ENCODE peak calls at places on chromosomes 2 and 18, in six cellular contexts. One of them, this sample, is unnamed.

GRCh38 chr2:127625146-127625943 is 20.6 kb upstream of the GPR17 start:
- DNase-seq in adrenal gland: no peak
- DNase-seq in Peyer's patch: no peak
- DNase-seq in A549: no peak
- DNase-seq in breast epithelium: no peak
- DNase-seq in body of pancreas: no peak
- DNase-seq in this sample: peak

GRCh38 chr2:218438601-218439000 is 19.7 kb downstream of the VIL1 start:
- DNase-seq in adrenal gland: no peak
- DNase-seq in Peyer's patch: peak
- DNase-seq in A549: no peak
- DNase-seq in breast epithelium: no peak
- DNase-seq in body of pancreas: no peak
- DNase-seq in this sample: no peak

GRCh38 chr2:150601280-150602038 is 114.0 kb upstream of the RND3 start:
- DNase-seq in adrenal gland: no peak
- DNase-seq in Peyer's patch: no peak
- DNase-seq in A549: no peak
- DNase-seq in breast epithelium: no peak
- DNase-seq in body of pancreas: no peak
- DNase-seq in this sample: no peak

GRCh38 chr2:72378737-72379346 is 231.2 kb upstream of the CYP26B1 start:
- DNase-seq in adrenal gland: no peak
- DNase-seq in Peyer's patch: no peak
- DNase-seq in A549: no peak
- DNase-seq in breast epithelium: no peak
- DNase-seq in body of pancreas: no peak
- DNase-seq in this sample: no peak

GRCh38 chr18:53991202-53991601 is 233.3 kb downstream of the MBD2 start:
- DNase-seq in adrenal gland: no peak
- DNase-seq in Peyer's patch: no peak
- DNase-seq in A549: peak
- DNase-seq in breast epithelium: no peak
- DNase-seq in body of pancreas: peak
- DNase-seq in this sample: no peak

GRCh38 chr2:128474962-128475361 is 156.3 kb upstream of the HS6ST1 start:
- DNase-seq in adrenal gland: no peak
- DNase-seq in Peyer's patch: no peak
- DNase-seq in A549: no peak
- DNase-seq in breast epithelium: no peak
- DNase-seq in body of pancreas: no peak
- DNase-seq in this sample: no peak

GRCh38 chr2:229669841-229670240 is 44.5 kb downstream of the DNER start:
- DNase-seq in adrenal gland: no peak
- DNase-seq in Peyer's patch: no peak
- DNase-seq in A549: no peak
- DNase-seq in breast epithelium: no peak
- DNase-seq in body of pancreas: no peak
- DNase-seq in this sample: no peak

GRCh38 chr18:32301976-32302743 is 112.3 kb downstream of the MEP1B start:
- DNase-seq in adrenal gland: peak
- DNase-seq in Peyer's patch: no peak
- DNase-seq in A549: peak
- DNase-seq in breast epithelium: no peak
- DNase-seq in body of pancreas: peak
- DNase-seq in this sample: no peak

GRCh38 chr2:47346669-47347068 is 56.3 kb upstream of the MSH2 start:
- DNase-seq in adrenal gland: no peak
- DNase-seq in Peyer's patch: no peak
- DNase-seq in A549: no peak
- DNase-seq in breast epithelium: no peak
- DNase-seq in body of pancreas: no peak
- DNase-seq in this sample: no peak

GRCh38 chr2:220932041-220932440 is 640.1 kb downstream of the EPHA4 start:
- DNase-seq in adrenal gland: no peak
- DNase-seq in Peyer's patch: no peak
- DNase-seq in A549: no peak
- DNase-seq in breast epithelium: no peak
- DNase-seq in body of pancreas: no peak
- DNase-seq in this sample: no peak

GRCh38 chr18:111292-112014 is 46.9 kb upstream of the USP14 start:
- DNase-seq in adrenal gland: peak
- DNase-seq in Peyer's patch: peak
- DNase-seq in A549: peak
- DNase-seq in breast epithelium: no peak
- DNase-seq in body of pancreas: peak
- DNase-seq in this sample: peak

GRCh38 chr2:116879646-116880045 is 934.8 kb upstream of the DDX18 start:
- DNase-seq in adrenal gland: no peak
- DNase-seq in Peyer's patch: no peak
- DNase-seq in A549: no peak
- DNase-seq in breast epithelium: no peak
- DNase-seq in body of pancreas: peak
- DNase-seq in this sample: no peak

GRCh38 chr2:80525152-80525551 is 220.6 kb upstream of the LRRTM1 start:
- DNase-seq in adrenal gland: no peak
- DNase-seq in Peyer's patch: no peak
- DNase-seq in A549: no peak
- DNase-seq in breast epithelium: no peak
- DNase-seq in body of pancreas: no peak
- DNase-seq in this sample: no peak
- TF ChIP-seq POLR2A in adrenal gland: no peak
- TF ChIP-seq POLR2A in Peyer's patch: no peak
- TF ChIP-seq POLR2A in A549: no peak
- TF ChIP-seq POLR2A in breast epithelium: no peak
- TF ChIP-seq POLR2A in body of pancreas: no peak
- TF ChIP-seq POLR2A in this sample: no peak

GRCh38 chr2:232890896-232891601 is 21.0 kb downstream of the SNORC start:
- DNase-seq in adrenal gland: peak
- DNase-seq in Peyer's patch: peak
- DNase-seq in A549: no peak
- DNase-seq in breast epithelium: peak
- DNase-seq in body of pancreas: peak
- DNase-seq in this sample: peak

GRCh38 chr2:232890536-232890895 is 20.5 kb downstream of the SNORC start:
- DNase-seq in adrenal gland: no peak
- DNase-seq in Peyer's patch: no peak
- DNase-seq in A549: no peak
- DNase-seq in breast epithelium: peak
- DNase-seq in body of pancreas: no peak
- DNase-seq in this sample: peak

GRCh38 chr2:232888839-232889529 is 18.9 kb downstream of the SNORC start:
- DNase-seq in adrenal gland: no peak
- DNase-seq in Peyer's patch: no peak
- DNase-seq in A549: no peak
- DNase-seq in breast epithelium: peak
- DNase-seq in body of pancreas: no peak
- DNase-seq in this sample: peak

GRCh38 chr2:232888099-232888836 is 18.2 kb downstream of the SNORC start:
- DNase-seq in adrenal gland: no peak
- DNase-seq in Peyer's patch: no peak
- DNase-seq in A549: no peak
- DNase-seq in breast epithelium: no peak
- DNase-seq in body of pancreas: no peak
- DNase-seq in this sample: no peak

DNA sequence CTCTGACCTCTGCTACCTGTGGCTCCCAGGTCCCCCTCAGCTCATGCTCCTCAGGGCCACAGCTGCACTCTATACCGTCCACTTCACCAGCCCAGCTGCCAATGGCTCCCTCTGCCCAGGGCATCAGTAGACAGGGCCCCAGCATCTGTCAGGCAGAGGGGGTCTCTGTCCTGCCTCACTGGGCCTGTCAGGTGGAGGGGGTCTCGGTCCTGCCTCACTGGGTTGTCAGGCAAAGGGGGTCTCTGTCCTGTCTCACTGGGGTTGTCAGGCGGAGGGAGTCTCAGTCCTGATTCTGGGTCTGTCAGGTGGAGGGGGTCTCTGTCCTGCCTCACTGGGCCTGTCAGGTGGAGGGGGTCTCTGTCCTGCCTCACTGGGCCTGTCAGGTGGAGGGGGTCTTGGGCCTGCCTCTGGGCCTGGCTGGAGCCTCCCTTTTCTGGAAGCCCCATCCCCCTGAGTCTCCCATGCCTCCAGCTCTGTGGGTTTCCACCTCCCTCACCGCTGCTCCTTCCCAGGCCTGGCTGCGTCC is 19.9 kb downstream of the SNORC start:
- DNase-seq in adrenal gland: no peak
- DNase-seq in Peyer's patch: no peak
- DNase-seq in A549: no peak
- DNase-seq in breast epithelium: peak
- DNase-seq in body of pancreas: no peak
- DNase-seq in this sample: no peak
- TF ChIP-seq POLR2A in adrenal gland: no peak
- TF ChIP-seq POLR2A in Peyer's patch: no peak
- TF ChIP-seq POLR2A in A549: no peak
- TF ChIP-seq POLR2A in breast epithelium: no peak
- TF ChIP-seq POLR2A in body of pancreas: no peak
- TF ChIP-seq POLR2A in this sample: no peak

GRCh38 chr2:101388232-101388631 is 929 bp upstream of the CREG2 start:
- DNase-seq in adrenal gland: no peak
- DNase-seq in Peyer's patch: no peak
- DNase-seq in A549: no peak
- DNase-seq in breast epithelium: no peak
- DNase-seq in body of pancreas: no peak
- DNase-seq in this sample: no peak
- TF ChIP-seq POLR2A in adrenal gland: no peak
- TF ChIP-seq POLR2A in Peyer's patch: no peak
- TF ChIP-seq POLR2A in A549: no peak
- TF ChIP-seq POLR2A in breast epithelium: no peak
- TF ChIP-seq POLR2A in body of pancreas: no peak
- TF ChIP-seq POLR2A in this sample: no peak

DNA sequence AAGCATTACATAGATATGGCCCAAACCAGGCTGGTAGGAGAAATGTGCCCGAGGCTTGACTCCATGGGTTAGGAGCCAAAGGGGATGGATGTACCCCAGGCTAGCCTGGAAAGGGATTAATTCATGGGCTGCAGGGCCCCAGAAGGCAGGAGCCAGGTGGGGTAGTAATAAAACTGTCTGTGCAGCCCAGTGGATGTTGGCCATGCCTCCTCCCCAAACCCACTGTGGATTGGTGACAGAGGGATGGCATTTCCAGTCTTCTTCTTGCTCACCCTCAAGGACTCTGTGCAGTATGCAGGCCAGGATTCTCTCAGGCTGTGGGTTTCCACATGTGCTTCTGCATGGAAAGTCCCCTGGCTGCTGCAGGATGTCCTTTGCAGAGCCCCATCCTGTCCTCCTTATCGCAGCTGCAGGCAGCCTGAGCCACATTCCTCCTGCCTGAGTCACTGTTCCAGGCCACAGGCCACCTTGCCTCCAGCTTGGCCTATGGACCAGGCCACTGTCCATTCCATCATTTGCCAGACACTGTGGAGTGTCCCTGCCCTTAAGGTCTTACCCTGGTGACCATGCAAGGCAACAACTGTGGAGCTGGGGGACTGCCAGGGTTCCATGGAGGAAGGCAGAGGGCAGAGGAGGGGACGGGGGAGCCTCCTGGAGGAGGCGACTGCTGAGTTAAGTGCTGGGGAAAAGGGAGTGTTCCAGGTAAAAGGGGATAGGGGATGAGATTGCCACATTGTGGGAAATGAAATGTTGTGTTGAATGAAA is 38.9 kb downstream of the INO80C start:
- DNase-seq in adrenal gland: peak
- DNase-seq in Peyer's patch: peak
- DNase-seq in A549: peak
- DNase-seq in breast epithelium: no peak
- DNase-seq in body of pancreas: peak
- DNase-seq in this sample: peak
- TF ChIP-seq POLR2A in adrenal gland: peak
- TF ChIP-seq POLR2A in Peyer's patch: no peak
- TF ChIP-seq POLR2A in A549: no peak
- TF ChIP-seq POLR2A in breast epithelium: no peak
- TF ChIP-seq POLR2A in body of pancreas: no peak
- TF ChIP-seq POLR2A in this sample: no peak

GRCh38 chr2:26359886-26360473 is 13.4 kb upstream of the ADGRF3 start:
- DNase-seq in adrenal gland: no peak
- DNase-seq in Peyer's patch: no peak
- DNase-seq in A549: no peak
- DNase-seq in breast epithelium: no peak
- DNase-seq in body of pancreas: peak
- DNase-seq in this sample: no peak

GRCh38 chr2:26351375-26352090 is 4.9 kb upstream of the ADGRF3 start:
- DNase-seq in adrenal gland: no peak
- DNase-seq in Peyer's patch: no peak
- DNase-seq in A549: no peak
- DNase-seq in breast epithelium: no peak
- DNase-seq in body of pancreas: no peak
- DNase-seq in this sample: no peak

GRCh38 chr2:26352892-26353291 is 6.3 kb upstream of the ADGRF3 start:
- DNase-seq in adrenal gland: no peak
- DNase-seq in Peyer's patch: peak
- DNase-seq in A549: no peak
- DNase-seq in breast epithelium: no peak
- DNase-seq in body of pancreas: no peak
- DNase-seq in this sample: no peak

GRCh38 chr2:26356771-26357170 is 10.2 kb upstream of the ADGRF3 start:
- DNase-seq in adrenal gland: no peak
- DNase-seq in Peyer's patch: no peak
- DNase-seq in A549: no peak
- DNase-seq in breast epithelium: no peak
- DNase-seq in body of pancreas: no peak
- DNase-seq in this sample: no peak

GRCh38 chr2:26355038-26355995 is 8.7 kb upstream of the ADGRF3 start:
- DNase-seq in adrenal gland: no peak
- DNase-seq in Peyer's patch: no peak
- DNase-seq in A549: peak
- DNase-seq in breast epithelium: no peak
- DNase-seq in body of pancreas: no peak
- DNase-seq in this sample: no peak
- TF ChIP-seq POLR2A in adrenal gland: peak
- TF ChIP-seq POLR2A in Peyer's patch: no peak
- TF ChIP-seq POLR2A in A549: no peak
- TF ChIP-seq POLR2A in breast epithelium: no peak
- TF ChIP-seq POLR2A in body of pancreas: no peak
- TF ChIP-seq POLR2A in this sample: no peak

GRCh38 chr2:120546077-120546864 is 189.4 kb upstream of the GLI2 start:
- DNase-seq in adrenal gland: peak
- DNase-seq in Peyer's patch: peak
- DNase-seq in A549: no peak
- DNase-seq in breast epithelium: no peak
- DNase-seq in body of pancreas: peak
- DNase-seq in this sample: peak
- TF ChIP-seq POLR2A in adrenal gland: no peak
- TF ChIP-seq POLR2A in Peyer's patch: no peak
- TF ChIP-seq POLR2A in A549: no peak
- TF ChIP-seq POLR2A in breast epithelium: no peak
- TF ChIP-seq POLR2A in body of pancreas: no peak
- TF ChIP-seq POLR2A in this sample: no peak